ENCODE peak calls at places on chromosomes 11 and 22, in ten cellular contexts. One of them, this sample, is unnamed. For H3K4me1, the result is how much of the 10 kb centered on the place peaks cover.

GRCh38 chr11:118938491-118939411 is 13.0 kb upstream of the BCL9L start:
- DNase-seq in prostate gland: no peak
- DNase-seq in tibial artery: no peak
- DNase-seq in hepatocyte: peak
- DNase-seq in PC-9: peak
- DNase-seq in stomach: no peak
- DNase-seq in fibroblast of lung: peak
- DNase-seq in heart right ventricle: no peak
- DNase-seq in CD8-positive, alpha-beta T cell: no peak
- DNase-seq in Peyer's patch: peak
- DNase-seq in this sample: peak

GRCh38 chr11:77171885-77172665 is 44.0 kb downstream of the MYO7A start:
- DNase-seq in PC-9: no peak
- DNase-seq in tibial artery: no peak
- DNase-seq in Peyer's patch: no peak
- DNase-seq in fibroblast of lung: no peak
- DNase-seq in CD8-positive, alpha-beta T cell: no peak
- DNase-seq in hepatocyte: peak
- DNase-seq in heart right ventricle: no peak
- DNase-seq in prostate gland: no peak
- DNase-seq in stomach: no peak
- DNase-seq in this sample: no peak

GRCh38 chr11:134226806-134227325 is 2.4 kb downstream of the VPS26B start:
- DNase-seq in PC-9: no peak
- DNase-seq in CD8-positive, alpha-beta T cell: no peak
- DNase-seq in hepatocyte: no peak
- DNase-seq in heart right ventricle: no peak
- DNase-seq in prostate gland: no peak
- DNase-seq in fibroblast of lung: no peak
- DNase-seq in tibial artery: no peak
- DNase-seq in stomach: no peak
- DNase-seq in Peyer's patch: no peak
- DNase-seq in this sample: no peak

GRCh38 chr11:78646564-78647185 is 72.0 kb upstream of the NARS2 start:
- DNase-seq in CD8-positive, alpha-beta T cell: peak
- DNase-seq in hepatocyte: peak
- DNase-seq in prostate gland: peak
- DNase-seq in PC-9: peak
- DNase-seq in fibroblast of lung: peak
- DNase-seq in heart right ventricle: no peak
- DNase-seq in stomach: peak
- DNase-seq in tibial artery: no peak
- DNase-seq in Peyer's patch: no peak
- DNase-seq in this sample: no peak

GRCh38 chr22:46044718-46045458 is 67.9 kb upstream of the WNT7B start:
- DNase-seq in PC-9: peak
- DNase-seq in hepatocyte: peak
- DNase-seq in stomach: peak
- DNase-seq in fibroblast of lung: peak
- DNase-seq in prostate gland: no peak
- DNase-seq in heart right ventricle: peak
- DNase-seq in Peyer's patch: peak
- DNase-seq in CD8-positive, alpha-beta T cell: peak
- DNase-seq in tibial artery: peak
- DNase-seq in this sample: no peak

GRCh38 chr22:19351604-19352003 is 60.1 kb upstream of the CLTCL1 start:
- DNase-seq in hepatocyte: no peak
- DNase-seq in heart right ventricle: no peak
- DNase-seq in stomach: no peak
- DNase-seq in prostate gland: no peak
- DNase-seq in fibroblast of lung: no peak
- DNase-seq in CD8-positive, alpha-beta T cell: no peak
- DNase-seq in tibial artery: no peak
- DNase-seq in Peyer's patch: no peak
- DNase-seq in PC-9: no peak
- DNase-seq in this sample: no peak

GRCh38 chr11:75063732-75064314 is 32.9 kb downstream of the OR2AT4 start:
- DNase-seq in heart right ventricle: no peak
- DNase-seq in prostate gland: no peak
- DNase-seq in stomach: no peak
- DNase-seq in fibroblast of lung: peak
- DNase-seq in Peyer's patch: no peak
- DNase-seq in tibial artery: no peak
- DNase-seq in hepatocyte: no peak
- DNase-seq in CD8-positive, alpha-beta T cell: no peak
- DNase-seq in PC-9: no peak
- DNase-seq in this sample: no peak

GRCh38 chr22:42520663-42521546 is 1.3 kb upstream of the RRP7A start:
- DNase-seq in Peyer's patch: no peak
- DNase-seq in heart right ventricle: no peak
- DNase-seq in CD8-positive, alpha-beta T cell: no peak
- DNase-seq in stomach: peak
- DNase-seq in tibial artery: no peak
- DNase-seq in fibroblast of lung: no peak
- DNase-seq in prostate gland: no peak
- DNase-seq in PC-9: no peak
- DNase-seq in hepatocyte: no peak
- DNase-seq in this sample: no peak

GRCh38 chr11:60711316-60711715 is 11.9 kb downstream of the MS4A8 start:
- DNase-seq in hepatocyte: peak
- DNase-seq in CD8-positive, alpha-beta T cell: no peak
- DNase-seq in prostate gland: no peak
- DNase-seq in fibroblast of lung: no peak
- DNase-seq in Peyer's patch: no peak
- DNase-seq in heart right ventricle: no peak
- DNase-seq in tibial artery: no peak
- DNase-seq in stomach: no peak
- DNase-seq in PC-9: no peak
- DNase-seq in this sample: no peak

GRCh38 chr11:72925656-72926055 is 111.4 kb downstream of the ATG16L2 start:
- DNase-seq in Peyer's patch: no peak
- DNase-seq in CD8-positive, alpha-beta T cell: no peak
- DNase-seq in heart right ventricle: no peak
- DNase-seq in hepatocyte: no peak
- DNase-seq in fibroblast of lung: no peak
- DNase-seq in prostate gland: no peak
- DNase-seq in PC-9: no peak
- DNase-seq in stomach: no peak
- DNase-seq in tibial artery: no peak
- DNase-seq in this sample: no peak

GRCh38 chr11:72926076-72926475 is 111.9 kb downstream of the ATG16L2 start:
- DNase-seq in hepatocyte: no peak
- DNase-seq in fibroblast of lung: no peak
- DNase-seq in stomach: no peak
- DNase-seq in heart right ventricle: no peak
- DNase-seq in prostate gland: no peak
- DNase-seq in tibial artery: no peak
- DNase-seq in PC-9: no peak
- DNase-seq in CD8-positive, alpha-beta T cell: no peak
- DNase-seq in Peyer's patch: no peak
- DNase-seq in this sample: no peak

GRCh38 chr11:72924568-72925190 is 110.5 kb downstream of the ATG16L2 start:
- DNase-seq in heart right ventricle: no peak
- DNase-seq in hepatocyte: no peak
- DNase-seq in tibial artery: no peak
- DNase-seq in prostate gland: no peak
- DNase-seq in Peyer's patch: no peak
- DNase-seq in PC-9: no peak
- DNase-seq in fibroblast of lung: peak
- DNase-seq in stomach: no peak
- DNase-seq in CD8-positive, alpha-beta T cell: no peak
- DNase-seq in this sample: no peak

GRCh38 chr11:72930011-72930410 is 115.8 kb downstream of the ATG16L2 start:
- DNase-seq in heart right ventricle: no peak
- DNase-seq in stomach: no peak
- DNase-seq in fibroblast of lung: peak
- DNase-seq in PC-9: no peak
- DNase-seq in hepatocyte: no peak
- DNase-seq in tibial artery: no peak
- DNase-seq in CD8-positive, alpha-beta T cell: no peak
- DNase-seq in Peyer's patch: no peak
- DNase-seq in prostate gland: no peak
- DNase-seq in this sample: no peak

GRCh38 chr11:72927380-72927779 is 113.2 kb downstream of the ATG16L2 start:
- DNase-seq in stomach: no peak
- DNase-seq in Peyer's patch: no peak
- DNase-seq in hepatocyte: no peak
- DNase-seq in fibroblast of lung: no peak
- DNase-seq in PC-9: no peak
- DNase-seq in tibial artery: no peak
- DNase-seq in heart right ventricle: no peak
- DNase-seq in prostate gland: no peak
- DNase-seq in CD8-positive, alpha-beta T cell: no peak
- DNase-seq in this sample: no peak
- H3K4me1 ChIP-seq in stomach: under half
- H3K4me1 ChIP-seq in Peyer's patch: under half
- H3K4me1 ChIP-seq in hepatocyte: under half
- H3K4me1 ChIP-seq in fibroblast of lung: under half
- H3K4me1 ChIP-seq in PC-9: under half
- H3K4me1 ChIP-seq in tibial artery: under half
- H3K4me1 ChIP-seq in heart right ventricle: under half
- H3K4me1 ChIP-seq in prostate gland: under half
- H3K4me1 ChIP-seq in CD8-positive, alpha-beta T cell: under half
- H3K4me1 ChIP-seq in this sample: under half

GRCh38 chr22:18001040-18001893 is 23.1 kb downstream of the MICAL3 start:
- DNase-seq in fibroblast of lung: peak
- DNase-seq in stomach: peak
- DNase-seq in PC-9: peak
- DNase-seq in tibial artery: peak
- DNase-seq in heart right ventricle: peak
- DNase-seq in hepatocyte: peak
- DNase-seq in prostate gland: peak
- DNase-seq in CD8-positive, alpha-beta T cell: peak
- DNase-seq in Peyer's patch: peak
- DNase-seq in this sample: peak
- TF ChIP-seq CTCF in fibroblast of lung: peak
- TF ChIP-seq CTCF in stomach: peak
- TF ChIP-seq CTCF in PC-9: peak
- TF ChIP-seq CTCF in tibial artery: peak
- TF ChIP-seq CTCF in heart right ventricle: peak
- TF ChIP-seq CTCF in hepatocyte: peak
- TF ChIP-seq CTCF in prostate gland: peak
- TF ChIP-seq CTCF in CD8-positive, alpha-beta T cell: peak
- TF ChIP-seq CTCF in Peyer's patch: peak
- TF ChIP-seq CTCF in this sample: peak

GRCh38 chr11:2931416-2931746 is 2.2 kb upstream of the PHLDA2 start:
- DNase-seq in prostate gland: no peak
- DNase-seq in PC-9: no peak
- DNase-seq in stomach: no peak
- DNase-seq in Peyer's patch: no peak
- DNase-seq in hepatocyte: no peak
- DNase-seq in CD8-positive, alpha-beta T cell: no peak
- DNase-seq in fibroblast of lung: no peak
- DNase-seq in heart right ventricle: no peak
- DNase-seq in tibial artery: no peak
- DNase-seq in this sample: no peak

GRCh38 chr11:2931771-2932738 is 2.8 kb upstream of the PHLDA2 start:
- DNase-seq in CD8-positive, alpha-beta T cell: no peak
- DNase-seq in fibroblast of lung: no peak
- DNase-seq in heart right ventricle: no peak
- DNase-seq in tibial artery: no peak
- DNase-seq in hepatocyte: no peak
- DNase-seq in PC-9: no peak
- DNase-seq in prostate gland: no peak
- DNase-seq in stomach: no peak
- DNase-seq in Peyer's patch: peak
- DNase-seq in this sample: no peak

GRCh38 chr11:2929511-2929879 is 275 bp upstream of the PHLDA2 start:
- DNase-seq in fibroblast of lung: peak
- DNase-seq in CD8-positive, alpha-beta T cell: no peak
- DNase-seq in prostate gland: peak
- DNase-seq in stomach: peak
- DNase-seq in heart right ventricle: peak
- DNase-seq in tibial artery: peak
- DNase-seq in Peyer's patch: peak
- DNase-seq in PC-9: peak
- DNase-seq in hepatocyte: peak
- DNase-seq in this sample: peak

GRCh38 chr11:2929880-2930704 is 872 bp upstream of the PHLDA2 start:
- DNase-seq in prostate gland: peak
- DNase-seq in PC-9: no peak
- DNase-seq in tibial artery: peak
- DNase-seq in heart right ventricle: peak
- DNase-seq in stomach: peak
- DNase-seq in hepatocyte: peak
- DNase-seq in Peyer's patch: peak
- DNase-seq in CD8-positive, alpha-beta T cell: no peak
- DNase-seq in fibroblast of lung: peak
- DNase-seq in this sample: peak

GRCh38 chr11:2930705-2931415 is 1.6 kb upstream of the PHLDA2 start:
- DNase-seq in PC-9: peak
- DNase-seq in tibial artery: peak
- DNase-seq in heart right ventricle: peak
- DNase-seq in prostate gland: peak
- DNase-seq in Peyer's patch: peak
- DNase-seq in stomach: peak
- DNase-seq in fibroblast of lung: no peak
- DNase-seq in CD8-positive, alpha-beta T cell: peak
- DNase-seq in hepatocyte: peak
- DNase-seq in this sample: peak
- H3K4me3 ChIP-seq in PC-9: peak
- H3K4me3 ChIP-seq in tibial artery: peak
- H3K4me3 ChIP-seq in heart right ventricle: peak
- H3K4me3 ChIP-seq in prostate gland: peak
- H3K4me3 ChIP-seq in Peyer's patch: peak
- H3K4me3 ChIP-seq in stomach: peak
- H3K4me3 ChIP-seq in fibroblast of lung: peak
- H3K4me3 ChIP-seq in CD8-positive, alpha-beta T cell: peak
- H3K4me3 ChIP-seq in hepatocyte: no peak
- H3K4me3 ChIP-seq in this sample: peak

GRCh38 chr11:36147491-36147890 is 141.7 kb downstream of the COMMD9 start:
- DNase-seq in Peyer's patch: no peak
- DNase-seq in hepatocyte: no peak
- DNase-seq in stomach: no peak
- DNase-seq in tibial artery: no peak
- DNase-seq in fibroblast of lung: no peak
- DNase-seq in heart right ventricle: no peak
- DNase-seq in prostate gland: no peak
- DNase-seq in PC-9: no peak
- DNase-seq in CD8-positive, alpha-beta T cell: no peak
- DNase-seq in this sample: no peak

GRCh38 chr11:36150986-36151385 is 138.2 kb downstream of the COMMD9 start:
- DNase-seq in CD8-positive, alpha-beta T cell: no peak
- DNase-seq in Peyer's patch: no peak
- DNase-seq in PC-9: no peak
- DNase-seq in tibial artery: no peak
- DNase-seq in fibroblast of lung: peak
- DNase-seq in prostate gland: no peak
- DNase-seq in heart right ventricle: no peak
- DNase-seq in stomach: no peak
- DNase-seq in hepatocyte: no peak
- DNase-seq in this sample: no peak

GRCh38 chr11:36151933-36152580 is 137.2 kb downstream of the COMMD9 start:
- DNase-seq in prostate gland: no peak
- DNase-seq in tibial artery: no peak
- DNase-seq in stomach: no peak
- DNase-seq in PC-9: no peak
- DNase-seq in heart right ventricle: no peak
- DNase-seq in fibroblast of lung: no peak
- DNase-seq in CD8-positive, alpha-beta T cell: no peak
- DNase-seq in hepatocyte: no peak
- DNase-seq in Peyer's patch: no peak
- DNase-seq in this sample: no peak

GRCh38 chr11:36148701-36149100 is 140.5 kb downstream of the COMMD9 start:
- DNase-seq in fibroblast of lung: no peak
- DNase-seq in hepatocyte: no peak
- DNase-seq in tibial artery: no peak
- DNase-seq in PC-9: no peak
- DNase-seq in heart right ventricle: no peak
- DNase-seq in stomach: no peak
- DNase-seq in prostate gland: no peak
- DNase-seq in CD8-positive, alpha-beta T cell: no peak
- DNase-seq in Peyer's patch: no peak
- DNase-seq in this sample: no peak

GRCh38 chr11:36149538-36150242 is 139.5 kb downstream of the COMMD9 start:
- DNase-seq in Peyer's patch: no peak
- DNase-seq in stomach: peak
- DNase-seq in PC-9: peak
- DNase-seq in prostate gland: peak
- DNase-seq in CD8-positive, alpha-beta T cell: no peak
- DNase-seq in fibroblast of lung: peak
- DNase-seq in tibial artery: peak
- DNase-seq in heart right ventricle: no peak
- DNase-seq in hepatocyte: peak
- DNase-seq in this sample: peak
- H3K4me1 ChIP-seq in Peyer's patch: under half
- H3K4me1 ChIP-seq in stomach: under half
- H3K4me1 ChIP-seq in PC-9: under half
- H3K4me1 ChIP-seq in prostate gland: under half
- H3K4me1 ChIP-seq in CD8-positive, alpha-beta T cell: under half
- H3K4me1 ChIP-seq in fibroblast of lung: under half
- H3K4me1 ChIP-seq in tibial artery: under half
- H3K4me1 ChIP-seq in heart right ventricle: under half
- H3K4me1 ChIP-seq in hepatocyte: under half
- H3K4me1 ChIP-seq in this sample: under half